ENCODE peak calls at places on chromosomes 11 and 22, in ten cellular contexts. B is astrocyte of the spinal cord, U is mammary epithelial cell, F is brain microvascular endothelial cell, C is prostate gland, E is ovary, W is lung, L is thoracic aorta, T is right lobe of liver, Y is mucosa of descending colon. D is an unnamed sample.

GRCh38 chr22:42174062-42174461 is 43.5 kb upstream of the CYP2D6 start:
- DNase-seq in C (no peak), F (no peak), L (no peak), E (no peak), Y (no peak), B (peak), T (no peak), W (no peak), U (no peak), D (no peak)

GRCh38 chr11:132904566-132904965 is 627.7 kb downstream of the OPCML start:
- DNase-seq in W (no peak), C (no peak), L (no peak), T (no peak), U (no peak), F (no peak), Y (no peak), B (no peak), E (no peak), D (no peak)

GRCh38 chr11:1198766-1199688 is 23.8 kb upstream of the MUC5B start:
- DNase-seq in W (no peak), U (no peak), L (no peak), C (no peak), E (no peak), T (peak), B (no peak), F (no peak), Y (peak), D (no peak)

GRCh38 chr11:117417342-117417741 is 89.7 kb downstream of the CEP164 start:
- DNase-seq in E (no peak), C (no peak), L (no peak), W (no peak), B (no peak), F (no peak), U (no peak), Y (no peak), T (no peak), D (no peak)

GRCh38 chr11:86811637-86812321 is 11.4 kb downstream of the PRSS23 start:
- DNase-seq in E (no peak), C (no peak), W (no peak), F (peak), U (peak), B (peak), L (no peak), T (no peak), Y (no peak), D (no peak)

GRCh38 chr11:12088047-12088481 is 22.3 kb upstream of the MICAL2 start:
- DNase-seq in E (no peak), U (peak), T (no peak), B (peak), C (peak), Y (peak), F (peak), W (no peak), L (peak), D (no peak)

GRCh38 chr11:2444301-2445106 is at the start of the genes KCNQ1 and TRPM5:
- DNase-seq in E (no peak), T (peak), Y (peak), B (no peak), F (no peak), W (peak), L (no peak), C (peak), U (no peak), D (no peak)

GRCh38 chr11:14342906-14343305 is 16.1 kb downstream of the RRAS2 start:
- DNase-seq in C (no peak), T (no peak), F (no peak), U (no peak), W (no peak), L (no peak), B (peak), E (no peak), Y (no peak), D (no peak)

GRCh38 chr22:26054846-26055245 is 114.4 kb upstream of the SEZ6L start:
- DNase-seq in T (no peak), L (no peak), F (no peak), Y (no peak), U (no peak), C (no peak), B (no peak), E (no peak), W (no peak), D (no peak)

GRCh38 chr22:46450931-46451660 is 86.3 kb downstream of the CELSR1 start:
- DNase-seq in L (no peak), Y (no peak), W (peak), U (peak), B (no peak), E (no peak), C (no peak), F (no peak), T (no peak), D (no peak)

GRCh38 chr11:3124821-3125220 is 40.3 kb downstream of the OSBPL5 start:
- DNase-seq in L (no peak), W (no peak), C (no peak), U (no peak), B (no peak), E (no peak), Y (peak), F (no peak), T (peak), D (no peak)

GRCh38 chr11:9838961-9839360 is 175.1 kb downstream of the SWAP70 start:
- DNase-seq in T (no peak), E (no peak), L (no peak), C (peak), F (no peak), B (peak), U (peak), Y (no peak), W (no peak), D (peak)

GRCh38 chr11:110296226-110297081 is at the start of gene RDX:
- DNase-seq in U (peak), L (peak), F (peak), B (peak), Y (peak), E (peak), T (peak), C (peak), W (peak), D (no peak)

GRCh38 chr11:64129403-64129802 is 36.5 kb downstream of the MACROD1 start:
- DNase-seq in C (no peak), T (no peak), U (no peak), Y (no peak), L (no peak), E (no peak), W (no peak), F (no peak), B (no peak), D (no peak)

GRCh38 chr22:37175414-37176144 is 12.5 kb downstream of the C1QTNF6 start:
- DNase-seq in Y (no peak), W (no peak), E (peak), L (no peak), T (peak), B (no peak), F (no peak), C (no peak), U (no peak), D (no peak)

GRCh38 chr11:30333405-30333804 is 10.5 kb downstream of the ARL14EP start:
- DNase-seq in W (no peak), F (no peak), T (no peak), Y (no peak), C (no peak), L (no peak), E (no peak), U (peak), B (no peak), D (no peak)

GRCh38 chr11:90747057-90747456 is 524.2 kb upstream of the CHORDC1 start:
- DNase-seq in E (no peak), L (no peak), U (peak), T (no peak), W (no peak), C (no peak), B (peak), F (peak), Y (no peak), D (no peak)

GRCh38 chr11:67268036-67268683 is 1.9 kb downstream of the GRK2 start:
- DNase-seq in E (peak), L (no peak), C (no peak), U (no peak), F (no peak), W (no peak), T (peak), B (no peak), Y (peak), D (peak)

GRCh38 chr22:28976588-28976987 is 85.0 kb downstream of the C22orf31 start:
- DNase-seq in T (no peak), F (peak), U (peak), E (no peak), B (peak), W (no peak), L (no peak), Y (no peak), C (no peak), D (no peak)

GRCh38 chr11:12518606-12519385 is 141.4 kb downstream of the PARVA start:
- DNase-seq in L (no peak), F (no peak), Y (no peak), B (no peak), W (no peak), U (no peak), E (no peak), C (no peak), T (no peak), D (no peak)

GRCh38 chr22:46103664-46104063 is 46.7 kb upstream of the PPARA start:
- DNase-seq in B (no peak), E (no peak), W (no peak), U (no peak), C (no peak), T (no peak), L (no peak), F (no peak), Y (no peak), D (no peak)

GRCh38 chr22:45731041-45731797 is 59.6 kb downstream of the ATXN10 start:
- DNase-seq in F (peak), C (no peak), E (no peak), T (no peak), L (no peak), B (peak), W (no peak), U (peak), Y (no peak), D (no peak)

GRCh38 chr22:40193429-40194421 is 16.0 kb downstream of the TNRC6B start:
- DNase-seq in B (peak), Y (no peak), U (no peak), T (no peak), C (no peak), E (no peak), F (no peak), W (no peak), L (no peak), D (no peak)

GRCh38 chr11:125593113-125593761 is 585 bp downstream of the STT3A start:
- DNase-seq in Y (no peak), T (no peak), W (no peak), E (no peak), C (peak), F (peak), L (no peak), B (peak), U (peak), D (no peak)

GRCh38 chr11:3983101-3983500 is 111.5 kb upstream of the RRM1 start:
- DNase-seq in E (no peak), T (no peak), C (no peak), W (no peak), F (no peak), B (no peak), U (no peak), L (no peak), Y (no peak), D (no peak)

DNA sequence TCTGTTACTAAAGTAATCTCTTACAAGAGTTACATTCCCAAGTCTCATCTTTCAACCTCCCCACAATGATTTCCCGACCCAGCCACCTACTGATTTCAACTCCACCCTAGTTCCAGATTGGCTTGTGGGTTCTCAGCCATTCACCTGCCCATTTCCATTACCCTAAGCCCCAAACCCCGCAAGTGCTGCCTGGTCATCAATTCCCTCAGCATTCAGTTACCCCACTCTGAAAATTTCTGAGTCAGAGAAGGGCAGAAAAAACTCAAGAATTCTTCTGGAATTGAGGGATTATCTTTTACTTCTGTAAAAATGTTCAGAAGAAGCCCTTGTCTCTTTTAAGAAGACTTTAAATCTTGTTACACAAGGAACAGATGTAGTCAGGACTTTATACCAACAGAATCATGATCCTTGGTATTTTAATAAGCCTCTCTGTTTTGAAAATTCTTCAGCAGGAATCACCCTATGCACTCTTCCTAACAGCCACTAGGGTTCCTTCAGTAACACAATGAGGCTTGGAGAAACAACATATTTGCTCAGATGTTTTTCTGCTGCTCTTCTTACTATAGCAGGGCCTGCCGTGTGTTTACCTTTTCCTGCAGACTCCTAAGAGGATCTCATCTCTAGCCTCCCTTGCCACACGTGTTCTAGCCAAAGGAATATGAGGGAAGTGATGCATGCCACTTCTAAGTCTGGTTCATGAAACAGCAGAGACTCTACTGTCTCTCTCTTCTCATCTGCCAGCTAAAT is 29.2 kb upstream of the PAMR1 start:
- DNase-seq in F (peak), C (no peak), U (no peak), W (no peak), L (no peak), T (no peak), E (no peak), B (peak), Y (no peak), D (no peak)
- TF ChIP-seq CTCF in F (peak), C (no peak), U (peak), W (no peak), L (no peak), T (no peak), E (no peak), B (peak), Y (no peak), D (peak)

GRCh38 chr11:114172055-114172861 is 112.7 kb downstream of the ZBTB16 start:
- DNase-seq in E (no peak), L (no peak), W (no peak), F (no peak), Y (no peak), B (no peak), U (no peak), T (peak), C (no peak), D (no peak)
- H3K4me3 ChIP-seq in E (no peak), L (peak), W (no peak), F (no peak), Y (no peak), B (no peak), U (no peak), T (no peak), C (no peak), D (no peak)

DNA sequence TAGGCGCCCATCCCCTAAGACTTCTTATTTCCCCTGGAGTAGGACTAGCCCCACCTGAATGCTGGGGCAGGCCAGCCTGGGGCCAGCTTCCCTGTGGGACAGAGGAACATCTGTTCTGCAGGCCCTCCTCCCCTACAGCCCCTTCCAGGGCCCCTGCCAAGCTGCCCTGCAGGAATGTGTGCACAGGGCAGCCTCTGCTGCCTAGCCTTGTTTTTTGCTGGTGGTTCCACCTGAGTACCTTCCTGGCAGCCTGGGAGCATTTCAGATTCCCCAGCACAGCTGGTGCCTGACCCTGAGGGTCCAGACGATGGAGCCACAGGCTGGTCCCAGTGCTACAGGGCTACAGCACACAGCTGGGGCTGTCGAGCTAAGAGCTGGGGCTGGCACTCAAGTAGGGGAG is 22.2 kb upstream of the GPR83 start:
- DNase-seq in E (no peak), Y (no peak), F (no peak), U (no peak), C (no peak), T (no peak), W (no peak), B (no peak), L (no peak), D (no peak)
- TF ChIP-seq CTCF in E (no peak), Y (no peak), F (no peak), U (no peak), C (no peak), T (no peak), W (no peak), B (no peak), L (no peak), D (no peak)

DNA sequence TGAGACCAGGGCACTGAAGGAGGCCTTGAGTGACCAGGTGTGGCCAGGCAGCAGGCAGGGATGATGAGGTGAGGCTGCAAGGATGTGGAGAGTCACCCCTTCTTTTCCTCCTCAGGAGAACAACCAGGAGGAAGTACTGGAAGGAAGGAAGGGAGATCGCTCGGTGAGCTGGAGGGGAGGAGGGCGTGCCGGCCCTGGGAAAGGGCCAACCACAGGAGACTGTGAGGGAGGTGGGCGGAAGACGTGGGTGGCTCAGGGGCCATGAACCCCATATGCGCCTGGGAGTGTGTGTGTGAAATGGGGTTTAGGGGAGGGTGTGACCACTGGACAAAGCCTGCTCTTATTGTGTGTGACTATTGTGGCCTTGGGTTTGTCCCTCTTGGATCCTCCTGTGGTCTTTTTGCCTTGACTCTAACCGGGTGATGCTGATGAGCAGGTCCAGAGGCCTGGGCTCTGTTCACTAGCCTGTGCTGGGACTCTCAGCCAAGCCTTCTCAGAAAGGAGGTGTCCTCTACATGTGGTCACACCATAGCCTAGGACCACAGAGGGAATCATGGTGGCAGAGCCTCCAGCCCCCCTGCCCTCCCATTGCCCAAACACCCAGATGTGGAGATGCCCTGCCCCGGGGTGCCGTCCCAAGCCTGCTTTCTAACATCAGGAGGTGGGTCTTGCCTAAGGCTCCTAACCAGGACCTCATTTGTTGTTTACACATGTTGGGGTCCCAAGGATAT is 41.3 kb upstream of the TUB start:
- DNase-seq in Y (no peak), E (no peak), F (no peak), B (no peak), T (no peak), C (no peak), W (peak), U (no peak), L (no peak), D (no peak)
- H3K4me3 ChIP-seq in Y (no peak), E (no peak), F (no peak), B (no peak), T (no peak), C (no peak), W (no peak), U (no peak), L (no peak), D (no peak)

GRCh38 chr11:78376858-78377257 is 40.8 kb downstream of the GAB2 start:
- DNase-seq in T (no peak), C (no peak), Y (no peak), W (no peak), U (no peak), E (no peak), L (no peak), F (no peak), B (no peak), D (no peak)

GRCh38 chr11:78377625-78378418 is 39.8 kb downstream of the GAB2 start:
- DNase-seq in F (no peak), W (no peak), U (no peak), L (no peak), T (no peak), C (no peak), E (no peak), Y (no peak), B (no peak), D (no peak)

GRCh38 chr11:78380615-78381029 is 37.0 kb downstream of the GAB2 start:
- DNase-seq in T (no peak), U (no peak), Y (no peak), W (no peak), C (no peak), F (peak), L (no peak), B (peak), E (no peak), D (no peak)

GRCh38 chr11:78381867-78382266 is 35.8 kb downstream of the GAB2 start:
- DNase-seq in L (no peak), C (no peak), E (no peak), W (no peak), B (no peak), U (no peak), F (no peak), Y (no peak), T (no peak), D (no peak)

GRCh38 chr11:78379039-78379670 is 38.5 kb downstream of the GAB2 start:
- DNase-seq in L (no peak), Y (no peak), F (no peak), T (no peak), U (no peak), B (no peak), C (no peak), E (no peak), W (no peak), D (no peak)
- TF ChIP-seq CTCF in L (no peak), Y (no peak), F (no peak), T (no peak), U (no peak), B (no peak), C (no peak), E (no peak), W (no peak), D (no peak)

DNA sequence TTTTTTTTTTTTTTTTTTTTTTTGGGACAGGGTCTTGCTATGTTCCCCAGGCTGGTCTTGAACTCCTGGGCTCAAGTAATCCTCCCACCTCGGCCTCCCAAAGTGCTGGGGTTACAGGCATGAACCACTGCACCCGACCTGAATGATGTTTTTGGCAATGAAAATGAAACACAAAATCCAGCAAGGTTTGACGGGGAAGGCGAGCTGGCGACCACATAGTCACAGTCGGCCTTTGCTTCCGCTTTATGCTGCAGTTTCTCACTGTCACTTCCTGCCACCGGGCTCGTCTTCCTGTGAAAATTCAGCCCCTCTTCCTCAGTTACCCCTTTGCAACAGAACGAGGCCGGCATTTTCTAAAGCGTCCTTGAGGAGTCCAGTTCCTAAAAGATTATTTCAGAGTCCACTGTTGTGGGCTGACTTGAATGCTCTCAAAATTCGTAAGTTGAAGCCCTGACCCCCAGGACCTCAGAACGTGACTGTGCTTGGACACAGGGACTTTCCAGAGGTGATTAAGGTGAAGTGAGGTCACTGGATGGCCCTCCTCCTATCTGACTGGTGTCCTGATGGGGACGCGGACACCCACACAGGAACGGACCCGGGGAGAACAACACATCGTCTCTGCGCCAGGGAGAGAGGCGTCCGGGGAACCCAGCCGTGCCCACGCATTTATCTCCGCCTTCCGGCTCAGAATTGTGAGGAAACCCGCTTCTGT is 2.9 kb upstream of the BID start:
- DNase-seq in Y (no peak), L (no peak), B (no peak), F (no peak), E (no peak), U (no peak), C (no peak), W (peak), T (peak), D (peak)
- H3K4me3 ChIP-seq in Y (no peak), L (peak), B (no peak), F (no peak), E (no peak), U (no peak), C (no peak), W (peak), T (peak), D (peak)

D was measured in GM12864.